ENCODE peak calls at places on chromosomes 2 and 18, in four cellular contexts. E is hepatocyte; B is activated CD8-positive, alpha-beta memory T cell treated with anti-CD3 and anti-CD28 coated beads for 24 hours; G is spleen. A is an unnamed sample.

GRCh38 chr2:63059434-63060078 is 8.9 kb downstream of the OTX1 start:
- DNase-seq in E (no peak), B (no peak), G (no peak), A (peak)

GRCh38 chr2:47232738-47233415 is 77.8 kb upstream of the STPG4 start:
- DNase-seq in E (peak), B (no peak), G (no peak), A (no peak)

GRCh38 chr18:48785686-48786470 is 164.9 kb downstream of the SMAD7 start:
- DNase-seq in E (no peak), B (no peak), G (peak), A (no peak)

GRCh38 chr2:132977812-132978529 is 308.0 kb upstream of the LYPD1 start:
- DNase-seq in E (no peak), B (no peak), G (no peak), A (no peak)

GRCh38 chr2:109607766-109608165 is 6.0 kb downstream of the SEPTIN10 start:
- DNase-seq in E (no peak), B (no peak), G (no peak), A (no peak)

GRCh38 chr2:202066850-202067249 is 6.2 kb upstream of the KIAA2012 start:
- DNase-seq in E (no peak), B (no peak), G (no peak), A (no peak)

GRCh38 chr18:69774831-69775230 is 172.8 kb downstream of the CD226 start:
- DNase-seq in E (no peak), B (no peak), G (no peak), A (no peak)

GRCh38 chr2:231926761-231927565 is 767 bp upstream of the NPPC start:
- DNase-seq in E (no peak), B (no peak), G (peak), A (no peak)

GRCh38 chr2:215876937-215877238 is 136.5 kb downstream of the MREG start:
- DNase-seq in E (no peak), B (no peak), G (no peak), A (no peak)

A was measured in left lobe of liver.